ENCODE peak calls at places on chromosome 11, in five cellular contexts. F is tibial nerve; I is left lung; M is ascending aorta; C is CD8-positive, alpha-beta memory T cell. K is an unnamed sample. For H3K9me3, the result is how much of the 10 kb centered on the place peaks cover.

GRCh38 chr11:34234086-34234740 is 123.6 kb downstream of the ABTB2 start:
- DNase-seq in F (no peak), I (peak), M (no peak), C (peak), K (peak)

GRCh38 chr11:74319139-74319538 is 7.7 kb upstream of the P4HA3 start:
- DNase-seq in F (no peak), I (no peak), M (no peak), C (no peak), K (no peak)

GRCh38 chr11:71406681-71407080 is 41.5 kb downstream of the DHCR7 start:
- DNase-seq in F (no peak), I (no peak), M (no peak), C (no peak), K (no peak)

GRCh38 chr11:44627911-44628729 is 62.7 kb downstream of the CD82 start:
- DNase-seq in F (peak), I (no peak), M (peak), C (no peak), K (no peak)

GRCh38 chr11:106495046-106495445 is 417.6 kb downstream of the AASDHPPT start:
- DNase-seq in F (no peak), I (no peak), M (no peak), C (no peak), K (no peak)

GRCh38 chr11:35897019-35897418 is 46.8 kb upstream of the LDLRAD3 start:
- DNase-seq in F (no peak), I (no peak), M (no peak), C (no peak), K (no peak)

GRCh38 chr11:72787262-72788104 is 6.4 kb downstream of the STARD10 start:
- DNase-seq in F (no peak), I (no peak), M (no peak), C (no peak), K (no peak)

GRCh38 chr11:64892411-64892831 is 14.0 kb upstream of the EHD1 start:
- DNase-seq in F (no peak), I (no peak), M (no peak), C (no peak), K (no peak)

GRCh38 chr11:102940714-102941588 is 14.6 kb downstream of the MMP13 start:
- DNase-seq in F (no peak), I (no peak), M (no peak), C (peak), K (no peak)

GRCh38 chr11:110376711-110377324 is 52.9 kb upstream of the FDX1 start:
- DNase-seq in F (peak), I (peak), M (peak), C (peak), K (peak)

GRCh38 chr11:101914349-101914736 is 467 bp upstream of the CEP126 start:
- DNase-seq in F (no peak), I (no peak), M (no peak), C (no peak), K (no peak)

GRCh38 chr11:13030857-13031256 is 21.7 kb downstream of the RASSF10 start:
- DNase-seq in F (no peak), I (peak), M (no peak), C (no peak), K (no peak)

GRCh38 chr11:57899378-57899777 is 124.3 kb upstream of the OR9Q1 start:
- DNase-seq in F (no peak), I (no peak), M (no peak), C (no peak), K (no peak)

GRCh38 chr11:94731921-94732601 is 36.1 kb upstream of the AMOTL1 start:
- DNase-seq in F (no peak), I (no peak), M (no peak), C (no peak), K (no peak)

GRCh38 chr11:32435947-32436750 is 810 bp upstream of the WT1 start:
- DNase-seq in F (no peak), I (no peak), M (no peak), C (no peak), K (no peak)

GRCh38 chr11:73660497-73661034 is 14.2 kb downstream of the PLEKHB1 start:
- DNase-seq in F (no peak), I (no peak), M (no peak), C (no peak), K (no peak)

GRCh38 chr11:126318642-126319373 is 14.9 kb downstream of the DCPS start:
- DNase-seq in F (no peak), I (peak), M (no peak), C (peak), K (no peak)

GRCh38 chr11:12430912-12431311 is 53.5 kb downstream of the PARVA start:
- DNase-seq in F (peak), I (peak), M (peak), C (no peak), K (no peak)

GRCh38 chr11:102485095-102485722 is 32.6 kb upstream of the TMEM123 start:
- DNase-seq in F (no peak), I (no peak), M (no peak), C (no peak), K (no peak)

GRCh38 chr11:111307472-111308108 is 9.2 kb downstream of the POU2AF3 start:
- DNase-seq in F (no peak), I (no peak), M (no peak), C (no peak), K (no peak)

GRCh38 chr11:64290894-64291745 is at the start of gene KCNK4:
- DNase-seq in F (no peak), I (no peak), M (no peak), C (no peak), K (peak)

GRCh38 chr11:68014157-68014965 is 4.2 kb downstream of the ALDH3B1 start:
- DNase-seq in F (peak), I (peak), M (no peak), C (no peak), K (no peak)

GRCh38 chr11:8288166-8288772 is 24.6 kb upstream of the LMO1 start:
- DNase-seq in F (no peak), I (no peak), M (no peak), C (no peak), K (no peak)

GRCh38 chr11:43558056-43558455 is 122.5 kb upstream of the HSD17B12 start:
- DNase-seq in F (no peak), I (no peak), M (no peak), C (no peak), K (no peak)

GRCh38 chr11:36452231-36452630 is 57.8 kb downstream of the TRAF6 start:
- DNase-seq in F (no peak), I (no peak), M (no peak), C (peak), K (no peak)

GRCh38 chr11:29336727-29337212 is 680.1 kb downstream of the KCNA4 start:
- DNase-seq in F (no peak), I (no peak), M (no peak), C (no peak), K (no peak)
- H3K9me3 ChIP-seq in F (under half), I (under half), M (under half), C (under half), K (under half)

DNA sequence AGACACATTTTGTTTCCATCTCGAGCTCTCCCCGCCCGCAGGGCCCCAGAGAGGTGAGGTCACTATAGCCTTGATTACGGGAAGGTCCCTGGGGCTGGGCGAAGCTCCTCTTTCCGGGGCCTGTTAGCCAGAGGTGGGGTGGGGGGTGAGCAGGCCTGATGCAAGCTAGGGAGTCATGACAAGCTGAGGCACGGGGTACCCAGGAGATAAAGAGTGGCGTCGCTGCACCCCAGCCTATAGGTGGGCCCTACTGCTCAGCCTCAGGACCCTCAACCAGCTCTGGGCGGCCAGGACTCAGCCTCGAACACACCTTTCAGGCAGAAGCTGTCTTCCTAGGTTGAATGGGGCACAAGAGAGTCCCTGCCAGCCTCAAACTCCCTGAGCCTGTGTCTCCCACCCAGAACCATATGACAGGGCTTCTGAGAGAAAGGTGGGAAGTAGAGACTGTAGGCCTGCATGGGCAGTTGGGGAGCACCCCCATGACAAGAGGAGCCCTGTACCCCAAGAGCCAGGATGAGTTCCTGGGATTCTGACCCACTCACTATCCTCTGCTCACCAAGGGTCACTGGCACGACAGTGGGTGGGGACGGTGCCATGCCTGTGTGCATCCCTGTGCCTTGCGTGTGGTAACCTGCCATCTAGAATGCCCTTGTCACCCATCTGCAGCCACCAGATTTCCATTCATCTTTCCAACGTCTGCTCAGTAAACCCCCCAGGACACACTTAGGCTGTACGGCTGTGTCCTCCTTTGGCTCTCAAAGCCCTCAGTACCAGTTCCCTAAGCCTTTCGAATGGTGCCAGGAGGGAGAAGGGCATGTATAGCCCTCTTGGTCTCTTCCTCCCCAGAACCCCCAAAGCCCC is 34.7 kb downstream of the KCNQ1OT1 start:
- DNase-seq in F (no peak), I (no peak), M (no peak), C (no peak), K (no peak)
- H3K9me3 ChIP-seq in F (half or more), I (under half), M (under half), C (under half), K (under half)

DNA sequence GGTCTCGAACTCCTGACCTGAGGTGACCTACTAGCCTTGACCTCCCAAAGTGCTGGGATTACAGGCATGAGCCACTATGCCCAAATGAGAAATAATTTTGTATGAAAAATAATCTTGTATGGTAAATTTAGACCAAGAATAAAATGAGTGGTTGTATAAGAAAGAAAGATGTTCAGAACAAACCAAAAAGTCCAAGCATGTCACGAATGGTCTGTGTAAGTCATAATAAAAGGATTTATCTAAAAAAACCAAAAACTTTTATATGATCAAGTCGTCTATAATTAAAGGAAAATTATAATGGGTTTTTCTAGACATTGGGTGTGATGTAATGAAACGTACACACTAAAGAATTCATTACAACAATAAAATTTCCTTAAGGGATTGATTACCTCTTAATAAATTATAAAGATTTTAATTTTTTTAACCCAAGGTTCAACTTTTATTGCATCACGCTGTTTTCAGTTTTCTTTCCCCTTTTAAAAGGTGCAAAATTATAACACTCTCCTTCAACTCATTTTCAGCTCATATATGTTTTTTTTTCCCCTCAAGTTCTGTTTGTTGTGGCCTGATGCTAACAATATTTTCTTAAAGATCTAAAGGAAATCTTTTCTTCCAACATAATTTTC is 8.9 kb upstream of the AQP11 start:
- DNase-seq in F (no peak), I (no peak), M (no peak), C (no peak), K (no peak)
- H3K9me3 ChIP-seq in F (under half), I (under half), M (under half), C (under half), K (under half)

DNA sequence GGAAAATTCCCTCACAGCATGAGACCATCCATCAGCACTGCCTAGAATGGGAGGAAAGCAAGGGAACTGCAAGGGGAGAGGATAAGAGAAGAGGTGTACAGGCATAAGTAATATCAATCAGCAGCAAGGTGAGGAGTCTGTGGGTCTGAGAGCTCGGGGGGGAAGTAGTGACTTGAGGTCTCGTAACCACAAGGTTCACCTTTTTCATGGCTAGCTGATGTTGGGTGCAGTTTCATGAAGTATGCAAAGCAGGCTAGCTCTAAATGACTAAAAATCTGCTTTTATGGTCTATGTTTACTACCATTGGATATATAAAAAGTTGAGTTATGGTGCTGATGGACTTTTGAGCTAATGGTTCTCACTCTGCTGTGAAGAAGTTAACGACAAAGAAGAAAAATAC is 35.8 kb downstream of the OR4C6 start:
- DNase-seq in F (no peak), I (no peak), M (no peak), C (no peak), K (no peak)
- H3K9me3 ChIP-seq in F (under half), I (under half), M (under half), C (under half), K (under half)